ENCODE peak calls at places on chromosome 12, in ten cellular contexts. One of them, this sample, is unnamed.

GRCh38 chr12:88559199-88559598 is 21.1 kb downstream of the KITLG start:
- DNase-seq in aorta: no peak
- DNase-seq in stimulated activated effector memory CD8-positive, alpha-beta T cell treated with anti-CD3 and anti-CD28 coated beads, Interleukin-12 subunit alpha, Interleukin-12 subunit beta, amount 100 ng/mL, for 72 hours: no peak
- DNase-seq in activated T-cell treated with anti-CD3 and anti-CD28 coated beads for 1 hour: no peak
- DNase-seq in stimulated activated CD4-positive, alpha-beta T cell treated with anti-CD3 and anti-CD28 coated beads, Interleukin-2, amount 100 ng/mL, for 48 hours: no peak
- DNase-seq in HFF-Myc: no peak
- DNase-seq in NCI-H1417: no peak
- DNase-seq in K562: no peak
- DNase-seq in fibroblast of lung: no peak
- DNase-seq in central memory CD8-positive, alpha-beta T cell: no peak
- DNase-seq in this sample: no peak

GRCh38 chr12:79988368-79988767 is 53.5 kb upstream of the PPP1R12A start:
- DNase-seq in fibroblast of lung: peak; percentile 81
- DNase-seq in K562: no peak
- DNase-seq in activated T-cell treated with anti-CD3 and anti-CD28 coated beads for 1 hour: no peak
- DNase-seq in stimulated activated effector memory CD8-positive, alpha-beta T cell treated with anti-CD3 and anti-CD28 coated beads, Interleukin-12 subunit alpha, Interleukin-12 subunit beta, amount 100 ng/mL, for 72 hours: no peak
- DNase-seq in stimulated activated CD4-positive, alpha-beta T cell treated with anti-CD3 and anti-CD28 coated beads, Interleukin-2, amount 100 ng/mL, for 48 hours: no peak
- DNase-seq in central memory CD8-positive, alpha-beta T cell: no peak
- DNase-seq in HFF-Myc: no peak
- DNase-seq in aorta: no peak
- DNase-seq in NCI-H1417: peak; percentile 16
- DNase-seq in this sample: no peak

GRCh38 chr12:15633201-15633600 is 156.0 kb downstream of the EPS8 start:
- DNase-seq in stimulated activated effector memory CD8-positive, alpha-beta T cell treated with anti-CD3 and anti-CD28 coated beads, Interleukin-12 subunit alpha, Interleukin-12 subunit beta, amount 100 ng/mL, for 72 hours: no peak
- DNase-seq in central memory CD8-positive, alpha-beta T cell: no peak
- DNase-seq in aorta: no peak
- DNase-seq in K562: no peak
- DNase-seq in HFF-Myc: no peak
- DNase-seq in fibroblast of lung: no peak
- DNase-seq in NCI-H1417: no peak
- DNase-seq in activated T-cell treated with anti-CD3 and anti-CD28 coated beads for 1 hour: no peak
- DNase-seq in stimulated activated CD4-positive, alpha-beta T cell treated with anti-CD3 and anti-CD28 coated beads, Interleukin-2, amount 100 ng/mL, for 48 hours: no peak
- DNase-seq in this sample: no peak

GRCh38 chr12:38316391-38317129 is at the start of gene ALG10B:
- DNase-seq in activated T-cell treated with anti-CD3 and anti-CD28 coated beads for 1 hour: peak; percentile 88
- DNase-seq in fibroblast of lung: peak; percentile 95
- DNase-seq in aorta: peak; percentile 95
- DNase-seq in central memory CD8-positive, alpha-beta T cell: peak; percentile 94
- DNase-seq in stimulated activated effector memory CD8-positive, alpha-beta T cell treated with anti-CD3 and anti-CD28 coated beads, Interleukin-12 subunit alpha, Interleukin-12 subunit beta, amount 100 ng/mL, for 72 hours: peak; percentile 83
- DNase-seq in stimulated activated CD4-positive, alpha-beta T cell treated with anti-CD3 and anti-CD28 coated beads, Interleukin-2, amount 100 ng/mL, for 48 hours: peak; percentile 82
- DNase-seq in HFF-Myc: peak; percentile 90
- DNase-seq in NCI-H1417: peak; percentile 99
- DNase-seq in K562: peak; percentile 87
- DNase-seq in this sample: peak; percentile 97

GRCh38 chr12:57261385-57261784 is 10.4 kb upstream of the STAC3 start:
- DNase-seq in aorta: no peak
- DNase-seq in fibroblast of lung: no peak
- DNase-seq in K562: no peak
- DNase-seq in central memory CD8-positive, alpha-beta T cell: no peak
- DNase-seq in stimulated activated effector memory CD8-positive, alpha-beta T cell treated with anti-CD3 and anti-CD28 coated beads, Interleukin-12 subunit alpha, Interleukin-12 subunit beta, amount 100 ng/mL, for 72 hours: no peak
- DNase-seq in activated T-cell treated with anti-CD3 and anti-CD28 coated beads for 1 hour: no peak
- DNase-seq in NCI-H1417: peak; percentile 97
- DNase-seq in HFF-Myc: no peak
- DNase-seq in stimulated activated CD4-positive, alpha-beta T cell treated with anti-CD3 and anti-CD28 coated beads, Interleukin-2, amount 100 ng/mL, for 48 hours: no peak
- DNase-seq in this sample: no peak

GRCh38 chr12:132106921-132107320 is 37.2 kb downstream of the DDX51 start:
- DNase-seq in NCI-H1417: no peak
- DNase-seq in stimulated activated effector memory CD8-positive, alpha-beta T cell treated with anti-CD3 and anti-CD28 coated beads, Interleukin-12 subunit alpha, Interleukin-12 subunit beta, amount 100 ng/mL, for 72 hours: no peak
- DNase-seq in HFF-Myc: no peak
- DNase-seq in fibroblast of lung: no peak
- DNase-seq in activated T-cell treated with anti-CD3 and anti-CD28 coated beads for 1 hour: no peak
- DNase-seq in K562: no peak
- DNase-seq in central memory CD8-positive, alpha-beta T cell: no peak
- DNase-seq in stimulated activated CD4-positive, alpha-beta T cell treated with anti-CD3 and anti-CD28 coated beads, Interleukin-2, amount 100 ng/mL, for 48 hours: no peak
- DNase-seq in aorta: no peak
- DNase-seq in this sample: no peak

GRCh38 chr12:56078931-56079728 is 835 bp upstream of the ERBB3 start:
- DNase-seq in K562: peak; percentile 73
- DNase-seq in central memory CD8-positive, alpha-beta T cell: no peak
- DNase-seq in aorta: peak; percentile 97
- DNase-seq in HFF-Myc: peak; percentile 41
- DNase-seq in stimulated activated effector memory CD8-positive, alpha-beta T cell treated with anti-CD3 and anti-CD28 coated beads, Interleukin-12 subunit alpha, Interleukin-12 subunit beta, amount 100 ng/mL, for 72 hours: peak; percentile 41
- DNase-seq in stimulated activated CD4-positive, alpha-beta T cell treated with anti-CD3 and anti-CD28 coated beads, Interleukin-2, amount 100 ng/mL, for 48 hours: peak; percentile 54
- DNase-seq in NCI-H1417: peak; percentile 72
- DNase-seq in activated T-cell treated with anti-CD3 and anti-CD28 coated beads for 1 hour: peak; percentile 34
- DNase-seq in fibroblast of lung: peak; percentile 75
- DNase-seq in this sample: peak; percentile 53

GRCh38 chr12:54592316-54592715 is 3.9 kb upstream of the PPP1R1A start:
- DNase-seq in aorta: no peak
- DNase-seq in stimulated activated CD4-positive, alpha-beta T cell treated with anti-CD3 and anti-CD28 coated beads, Interleukin-2, amount 100 ng/mL, for 48 hours: no peak
- DNase-seq in central memory CD8-positive, alpha-beta T cell: no peak
- DNase-seq in HFF-Myc: no peak
- DNase-seq in stimulated activated effector memory CD8-positive, alpha-beta T cell treated with anti-CD3 and anti-CD28 coated beads, Interleukin-12 subunit alpha, Interleukin-12 subunit beta, amount 100 ng/mL, for 72 hours: no peak
- DNase-seq in K562: no peak
- DNase-seq in activated T-cell treated with anti-CD3 and anti-CD28 coated beads for 1 hour: no peak
- DNase-seq in NCI-H1417: no peak
- DNase-seq in fibroblast of lung: peak; percentile 13
- DNase-seq in this sample: no peak

GRCh38 chr12:12267801-12268200 is 957 bp upstream of the LRP6 start:
- DNase-seq in stimulated activated effector memory CD8-positive, alpha-beta T cell treated with anti-CD3 and anti-CD28 coated beads, Interleukin-12 subunit alpha, Interleukin-12 subunit beta, amount 100 ng/mL, for 72 hours: no peak
- DNase-seq in aorta: no peak
- DNase-seq in stimulated activated CD4-positive, alpha-beta T cell treated with anti-CD3 and anti-CD28 coated beads, Interleukin-2, amount 100 ng/mL, for 48 hours: no peak
- DNase-seq in fibroblast of lung: no peak
- DNase-seq in HFF-Myc: no peak
- DNase-seq in NCI-H1417: peak; percentile 81
- DNase-seq in activated T-cell treated with anti-CD3 and anti-CD28 coated beads for 1 hour: no peak
- DNase-seq in K562: no peak
- DNase-seq in central memory CD8-positive, alpha-beta T cell: no peak
- DNase-seq in this sample: no peak

GRCh38 chr12:112125250-112125999 is at the start of gene TRAFD1:
- DNase-seq in aorta: peak; percentile 99
- DNase-seq in fibroblast of lung: peak; percentile 95
- DNase-seq in K562: peak; percentile 99
- DNase-seq in activated T-cell treated with anti-CD3 and anti-CD28 coated beads for 1 hour: peak; percentile 98
- DNase-seq in stimulated activated effector memory CD8-positive, alpha-beta T cell treated with anti-CD3 and anti-CD28 coated beads, Interleukin-12 subunit alpha, Interleukin-12 subunit beta, amount 100 ng/mL, for 72 hours: peak; percentile 97
- DNase-seq in central memory CD8-positive, alpha-beta T cell: peak; percentile 98
- DNase-seq in NCI-H1417: peak; percentile 99
- DNase-seq in HFF-Myc: peak; percentile 84
- DNase-seq in stimulated activated CD4-positive, alpha-beta T cell treated with anti-CD3 and anti-CD28 coated beads, Interleukin-2, amount 100 ng/mL, for 48 hours: peak; percentile 99
- DNase-seq in this sample: peak; percentile 99

GRCh38 chr12:26786491-26787124 is 46.4 kb downstream of the ITPR2 start:
- DNase-seq in activated T-cell treated with anti-CD3 and anti-CD28 coated beads for 1 hour: no peak
- DNase-seq in stimulated activated effector memory CD8-positive, alpha-beta T cell treated with anti-CD3 and anti-CD28 coated beads, Interleukin-12 subunit alpha, Interleukin-12 subunit beta, amount 100 ng/mL, for 72 hours: no peak
- DNase-seq in K562: no peak
- DNase-seq in NCI-H1417: no peak
- DNase-seq in stimulated activated CD4-positive, alpha-beta T cell treated with anti-CD3 and anti-CD28 coated beads, Interleukin-2, amount 100 ng/mL, for 48 hours: no peak
- DNase-seq in HFF-Myc: no peak
- DNase-seq in central memory CD8-positive, alpha-beta T cell: no peak
- DNase-seq in aorta: no peak
- DNase-seq in fibroblast of lung: no peak
- DNase-seq in this sample: no peak

GRCh38 chr12:58030566-58031279 is 89.4 kb downstream of the ATP23 start:
- DNase-seq in central memory CD8-positive, alpha-beta T cell: no peak
- DNase-seq in stimulated activated CD4-positive, alpha-beta T cell treated with anti-CD3 and anti-CD28 coated beads, Interleukin-2, amount 100 ng/mL, for 48 hours: no peak
- DNase-seq in aorta: no peak
- DNase-seq in NCI-H1417: no peak
- DNase-seq in activated T-cell treated with anti-CD3 and anti-CD28 coated beads for 1 hour: no peak
- DNase-seq in HFF-Myc: no peak
- DNase-seq in stimulated activated effector memory CD8-positive, alpha-beta T cell treated with anti-CD3 and anti-CD28 coated beads, Interleukin-12 subunit alpha, Interleukin-12 subunit beta, amount 100 ng/mL, for 72 hours: no peak
- DNase-seq in fibroblast of lung: peak; percentile 82
- DNase-seq in K562: no peak
- DNase-seq in this sample: no peak

GRCh38 chr12:21774358-21775129 is at the start of gene KCNJ8:
- DNase-seq in NCI-H1417: peak; percentile 72
- DNase-seq in stimulated activated CD4-positive, alpha-beta T cell treated with anti-CD3 and anti-CD28 coated beads, Interleukin-2, amount 100 ng/mL, for 48 hours: no peak
- DNase-seq in HFF-Myc: no peak
- DNase-seq in aorta: peak; percentile 93
- DNase-seq in stimulated activated effector memory CD8-positive, alpha-beta T cell treated with anti-CD3 and anti-CD28 coated beads, Interleukin-12 subunit alpha, Interleukin-12 subunit beta, amount 100 ng/mL, for 72 hours: no peak
- DNase-seq in K562: peak; percentile 84
- DNase-seq in central memory CD8-positive, alpha-beta T cell: no peak
- DNase-seq in activated T-cell treated with anti-CD3 and anti-CD28 coated beads for 1 hour: no peak
- DNase-seq in fibroblast of lung: peak; percentile 57
- DNase-seq in this sample: no peak

GRCh38 chr12:97408363-97408762 is 54.2 kb upstream of the RMST start:
- DNase-seq in K562: no peak
- DNase-seq in stimulated activated effector memory CD8-positive, alpha-beta T cell treated with anti-CD3 and anti-CD28 coated beads, Interleukin-12 subunit alpha, Interleukin-12 subunit beta, amount 100 ng/mL, for 72 hours: no peak
- DNase-seq in stimulated activated CD4-positive, alpha-beta T cell treated with anti-CD3 and anti-CD28 coated beads, Interleukin-2, amount 100 ng/mL, for 48 hours: no peak
- DNase-seq in central memory CD8-positive, alpha-beta T cell: no peak
- DNase-seq in NCI-H1417: no peak
- DNase-seq in fibroblast of lung: no peak
- DNase-seq in HFF-Myc: no peak
- DNase-seq in aorta: no peak
- DNase-seq in activated T-cell treated with anti-CD3 and anti-CD28 coated beads for 1 hour: no peak
- DNase-seq in this sample: no peak

GRCh38 chr12:11877869-11878780 is 192.6 kb upstream of the BCL2L14 start:
- DNase-seq in stimulated activated effector memory CD8-positive, alpha-beta T cell treated with anti-CD3 and anti-CD28 coated beads, Interleukin-12 subunit alpha, Interleukin-12 subunit beta, amount 100 ng/mL, for 72 hours: no peak
- DNase-seq in K562: no peak
- DNase-seq in activated T-cell treated with anti-CD3 and anti-CD28 coated beads for 1 hour: no peak
- DNase-seq in HFF-Myc: peak; percentile 36
- DNase-seq in stimulated activated CD4-positive, alpha-beta T cell treated with anti-CD3 and anti-CD28 coated beads, Interleukin-2, amount 100 ng/mL, for 48 hours: no peak
- DNase-seq in NCI-H1417: peak; percentile 94
- DNase-seq in aorta: no peak
- DNase-seq in central memory CD8-positive, alpha-beta T cell: no peak
- DNase-seq in fibroblast of lung: peak; percentile 85
- DNase-seq in this sample: no peak

GRCh38 chr12:115232455-115233156 is 548.6 kb upstream of the TBX3 start:
- DNase-seq in NCI-H1417: no peak
- DNase-seq in HFF-Myc: no peak
- DNase-seq in activated T-cell treated with anti-CD3 and anti-CD28 coated beads for 1 hour: no peak
- DNase-seq in aorta: no peak
- DNase-seq in stimulated activated CD4-positive, alpha-beta T cell treated with anti-CD3 and anti-CD28 coated beads, Interleukin-2, amount 100 ng/mL, for 48 hours: no peak
- DNase-seq in fibroblast of lung: peak; percentile 61
- DNase-seq in central memory CD8-positive, alpha-beta T cell: no peak
- DNase-seq in stimulated activated effector memory CD8-positive, alpha-beta T cell treated with anti-CD3 and anti-CD28 coated beads, Interleukin-12 subunit alpha, Interleukin-12 subunit beta, amount 100 ng/mL, for 72 hours: no peak
- DNase-seq in K562: no peak
- DNase-seq in this sample: no peak

GRCh38 chr12:1844223-1844622 is 23.9 kb downstream of the LRTM2 start:
- DNase-seq in central memory CD8-positive, alpha-beta T cell: no peak
- DNase-seq in stimulated activated effector memory CD8-positive, alpha-beta T cell treated with anti-CD3 and anti-CD28 coated beads, Interleukin-12 subunit alpha, Interleukin-12 subunit beta, amount 100 ng/mL, for 72 hours: no peak
- DNase-seq in aorta: peak; percentile 64
- DNase-seq in HFF-Myc: no peak
- DNase-seq in K562: no peak
- DNase-seq in fibroblast of lung: no peak
- DNase-seq in stimulated activated CD4-positive, alpha-beta T cell treated with anti-CD3 and anti-CD28 coated beads, Interleukin-2, amount 100 ng/mL, for 48 hours: no peak
- DNase-seq in activated T-cell treated with anti-CD3 and anti-CD28 coated beads for 1 hour: no peak
- DNase-seq in NCI-H1417: no peak
- DNase-seq in this sample: no peak

GRCh38 chr12:126069549-126070165 is 1004.4 kb downstream of the AACS start:
- DNase-seq in aorta: no peak
- DNase-seq in central memory CD8-positive, alpha-beta T cell: no peak
- DNase-seq in K562: peak; percentile 72
- DNase-seq in NCI-H1417: peak; percentile 62
- DNase-seq in activated T-cell treated with anti-CD3 and anti-CD28 coated beads for 1 hour: no peak
- DNase-seq in stimulated activated effector memory CD8-positive, alpha-beta T cell treated with anti-CD3 and anti-CD28 coated beads, Interleukin-12 subunit alpha, Interleukin-12 subunit beta, amount 100 ng/mL, for 72 hours: peak; percentile 29
- DNase-seq in fibroblast of lung: peak; percentile 50
- DNase-seq in stimulated activated CD4-positive, alpha-beta T cell treated with anti-CD3 and anti-CD28 coated beads, Interleukin-2, amount 100 ng/mL, for 48 hours: peak; percentile 63
- DNase-seq in HFF-Myc: peak; percentile 27
- DNase-seq in this sample: peak; percentile 73

GRCh38 chr12:40581889-40582288 is 110.3 kb upstream of the CNTN1 start:
- DNase-seq in HFF-Myc: no peak
- DNase-seq in central memory CD8-positive, alpha-beta T cell: no peak
- DNase-seq in fibroblast of lung: no peak
- DNase-seq in K562: no peak
- DNase-seq in NCI-H1417: no peak
- DNase-seq in activated T-cell treated with anti-CD3 and anti-CD28 coated beads for 1 hour: no peak
- DNase-seq in aorta: no peak
- DNase-seq in stimulated activated effector memory CD8-positive, alpha-beta T cell treated with anti-CD3 and anti-CD28 coated beads, Interleukin-12 subunit alpha, Interleukin-12 subunit beta, amount 100 ng/mL, for 72 hours: no peak
- DNase-seq in stimulated activated CD4-positive, alpha-beta T cell treated with anti-CD3 and anti-CD28 coated beads, Interleukin-2, amount 100 ng/mL, for 48 hours: no peak
- DNase-seq in this sample: no peak

GRCh38 chr12:10708862-10709261 is 14.3 kb downstream of the YBX3 start:
- DNase-seq in K562: no peak
- DNase-seq in aorta: no peak
- DNase-seq in activated T-cell treated with anti-CD3 and anti-CD28 coated beads for 1 hour: no peak
- DNase-seq in NCI-H1417: no peak
- DNase-seq in fibroblast of lung: no peak
- DNase-seq in central memory CD8-positive, alpha-beta T cell: no peak
- DNase-seq in HFF-Myc: no peak
- DNase-seq in stimulated activated effector memory CD8-positive, alpha-beta T cell treated with anti-CD3 and anti-CD28 coated beads, Interleukin-12 subunit alpha, Interleukin-12 subunit beta, amount 100 ng/mL, for 72 hours: no peak
- DNase-seq in stimulated activated CD4-positive, alpha-beta T cell treated with anti-CD3 and anti-CD28 coated beads, Interleukin-2, amount 100 ng/mL, for 48 hours: no peak
- DNase-seq in this sample: peak; percentile 46

GRCh38 chr12:59046763-59047534 is 126.6 kb upstream of the LRIG3 start:
- DNase-seq in HFF-Myc: no peak
- DNase-seq in stimulated activated effector memory CD8-positive, alpha-beta T cell treated with anti-CD3 and anti-CD28 coated beads, Interleukin-12 subunit alpha, Interleukin-12 subunit beta, amount 100 ng/mL, for 72 hours: no peak
- DNase-seq in K562: no peak
- DNase-seq in activated T-cell treated with anti-CD3 and anti-CD28 coated beads for 1 hour: no peak
- DNase-seq in stimulated activated CD4-positive, alpha-beta T cell treated with anti-CD3 and anti-CD28 coated beads, Interleukin-2, amount 100 ng/mL, for 48 hours: no peak
- DNase-seq in NCI-H1417: no peak
- DNase-seq in central memory CD8-positive, alpha-beta T cell: no peak
- DNase-seq in fibroblast of lung: peak; percentile 16
- DNase-seq in aorta: no peak
- DNase-seq in this sample: no peak

GRCh38 chr12:53427905-53428594 is 4.4 kb downstream of the AMHR2 start:
- DNase-seq in K562: peak; percentile 38
- DNase-seq in NCI-H1417: no peak
- DNase-seq in stimulated activated CD4-positive, alpha-beta T cell treated with anti-CD3 and anti-CD28 coated beads, Interleukin-2, amount 100 ng/mL, for 48 hours: peak; percentile 38
- DNase-seq in HFF-Myc: peak; percentile 47
- DNase-seq in central memory CD8-positive, alpha-beta T cell: no peak
- DNase-seq in fibroblast of lung: peak; percentile 95
- DNase-seq in aorta: no peak
- DNase-seq in activated T-cell treated with anti-CD3 and anti-CD28 coated beads for 1 hour: no peak
- DNase-seq in stimulated activated effector memory CD8-positive, alpha-beta T cell treated with anti-CD3 and anti-CD28 coated beads, Interleukin-12 subunit alpha, Interleukin-12 subunit beta, amount 100 ng/mL, for 72 hours: no peak
- DNase-seq in this sample: no peak

GRCh38 chr12:56591961-56592360 is 38.2 kb downstream of the BAZ2A start:
- DNase-seq in stimulated activated effector memory CD8-positive, alpha-beta T cell treated with anti-CD3 and anti-CD28 coated beads, Interleukin-12 subunit alpha, Interleukin-12 subunit beta, amount 100 ng/mL, for 72 hours: no peak
- DNase-seq in fibroblast of lung: peak; percentile 42
- DNase-seq in aorta: no peak
- DNase-seq in NCI-H1417: no peak
- DNase-seq in central memory CD8-positive, alpha-beta T cell: no peak
- DNase-seq in activated T-cell treated with anti-CD3 and anti-CD28 coated beads for 1 hour: no peak
- DNase-seq in HFF-Myc: no peak
- DNase-seq in stimulated activated CD4-positive, alpha-beta T cell treated with anti-CD3 and anti-CD28 coated beads, Interleukin-2, amount 100 ng/mL, for 48 hours: no peak
- DNase-seq in K562: no peak
- DNase-seq in this sample: no peak

GRCh38 chr12:26125451-26126339 is 858 bp upstream of the BHLHE41 start:
- DNase-seq in NCI-H1417: peak; percentile 89
- DNase-seq in activated T-cell treated with anti-CD3 and anti-CD28 coated beads for 1 hour: no peak
- DNase-seq in aorta: peak; percentile 91
- DNase-seq in stimulated activated effector memory CD8-positive, alpha-beta T cell treated with anti-CD3 and anti-CD28 coated beads, Interleukin-12 subunit alpha, Interleukin-12 subunit beta, amount 100 ng/mL, for 72 hours: no peak
- DNase-seq in K562: no peak
- DNase-seq in fibroblast of lung: peak; percentile 87
- DNase-seq in HFF-Myc: no peak
- DNase-seq in stimulated activated CD4-positive, alpha-beta T cell treated with anti-CD3 and anti-CD28 coated beads, Interleukin-2, amount 100 ng/mL, for 48 hours: peak; percentile 24
- DNase-seq in central memory CD8-positive, alpha-beta T cell: no peak
- DNase-seq in this sample: peak; percentile 49

GRCh38 chr12:116426391-116427136 is 132.6 kb upstream of the MAP1LC3B2 start:
- DNase-seq in activated T-cell treated with anti-CD3 and anti-CD28 coated beads for 1 hour: no peak
- DNase-seq in HFF-Myc: peak; percentile 94
- DNase-seq in central memory CD8-positive, alpha-beta T cell: no peak
- DNase-seq in NCI-H1417: no peak
- DNase-seq in fibroblast of lung: peak; percentile 97
- DNase-seq in aorta: peak; percentile 91
- DNase-seq in K562: peak; percentile 65
- DNase-seq in stimulated activated CD4-positive, alpha-beta T cell treated with anti-CD3 and anti-CD28 coated beads, Interleukin-2, amount 100 ng/mL, for 48 hours: no peak
- DNase-seq in stimulated activated effector memory CD8-positive, alpha-beta T cell treated with anti-CD3 and anti-CD28 coated beads, Interleukin-12 subunit alpha, Interleukin-12 subunit beta, amount 100 ng/mL, for 72 hours: no peak
- DNase-seq in this sample: no peak

GRCh38 chr12:2268478-2269286 is 215.9 kb downstream of the CACNA1C start:
- DNase-seq in central memory CD8-positive, alpha-beta T cell: no peak
- DNase-seq in K562: no peak
- DNase-seq in fibroblast of lung: peak; percentile 95
- DNase-seq in stimulated activated effector memory CD8-positive, alpha-beta T cell treated with anti-CD3 and anti-CD28 coated beads, Interleukin-12 subunit alpha, Interleukin-12 subunit beta, amount 100 ng/mL, for 72 hours: no peak
- DNase-seq in aorta: peak; percentile 83
- DNase-seq in stimulated activated CD4-positive, alpha-beta T cell treated with anti-CD3 and anti-CD28 coated beads, Interleukin-2, amount 100 ng/mL, for 48 hours: no peak
- DNase-seq in NCI-H1417: no peak
- DNase-seq in activated T-cell treated with anti-CD3 and anti-CD28 coated beads for 1 hour: no peak
- DNase-seq in HFF-Myc: no peak
- DNase-seq in this sample: no peak

GRCh38 chr12:49776413-49776812 is 35.1 kb downstream of the TMBIM6 start:
- DNase-seq in activated T-cell treated with anti-CD3 and anti-CD28 coated beads for 1 hour: peak; percentile 23
- DNase-seq in stimulated activated CD4-positive, alpha-beta T cell treated with anti-CD3 and anti-CD28 coated beads, Interleukin-2, amount 100 ng/mL, for 48 hours: peak; percentile 56
- DNase-seq in fibroblast of lung: peak; percentile 64
- DNase-seq in aorta: peak; percentile 85
- DNase-seq in central memory CD8-positive, alpha-beta T cell: no peak
- DNase-seq in stimulated activated effector memory CD8-positive, alpha-beta T cell treated with anti-CD3 and anti-CD28 coated beads, Interleukin-12 subunit alpha, Interleukin-12 subunit beta, amount 100 ng/mL, for 72 hours: peak; percentile 31
- DNase-seq in NCI-H1417: peak; percentile 83
- DNase-seq in HFF-Myc: no peak
- DNase-seq in K562: peak; percentile 78
- DNase-seq in this sample: peak; percentile 86

GRCh38 chr12:6819069-6820030 is 2.3 kb upstream of the GPR162 start:
- DNase-seq in activated T-cell treated with anti-CD3 and anti-CD28 coated beads for 1 hour: no peak
- DNase-seq in NCI-H1417: no peak
- DNase-seq in HFF-Myc: no peak
- DNase-seq in stimulated activated CD4-positive, alpha-beta T cell treated with anti-CD3 and anti-CD28 coated beads, Interleukin-2, amount 100 ng/mL, for 48 hours: no peak
- DNase-seq in fibroblast of lung: no peak
- DNase-seq in aorta: no peak
- DNase-seq in central memory CD8-positive, alpha-beta T cell: no peak
- DNase-seq in stimulated activated effector memory CD8-positive, alpha-beta T cell treated with anti-CD3 and anti-CD28 coated beads, Interleukin-12 subunit alpha, Interleukin-12 subunit beta, amount 100 ng/mL, for 72 hours: no peak
- DNase-seq in K562: no peak
- DNase-seq in this sample: no peak